ENCODE peak calls at places on chromosomes 3 and 15, in nine cellular contexts. One of them, this sample, is unnamed.

GRCh38 chr3:193734737-193735366 is 141.8 kb downstream of the OPA1 start:
- DNase-seq in hepatocyte: no peak
- DNase-seq in mucosa of descending colon: no peak
- DNase-seq in OCI-LY7: no peak
- DNase-seq in HFF-Myc: no peak
- DNase-seq in mammary epithelial cell: no peak
- DNase-seq in A549: no peak
- DNase-seq in cardiac fibroblast: no peak
- DNase-seq in fibroblast of mammary gland: no peak
- DNase-seq in this sample: no peak

GRCh38 chr15:36856339-36856973 is 243.9 kb downstream of the MEIS2 start:
- DNase-seq in cardiac fibroblast: no peak
- DNase-seq in mammary epithelial cell: no peak
- DNase-seq in hepatocyte: no peak
- DNase-seq in mucosa of descending colon: no peak
- DNase-seq in OCI-LY7: no peak
- DNase-seq in A549: no peak
- DNase-seq in HFF-Myc: no peak
- DNase-seq in fibroblast of mammary gland: no peak
- DNase-seq in this sample: no peak

GRCh38 chr3:9600597-9600996 is 47.0 kb upstream of the LHFPL4 start:
- DNase-seq in fibroblast of mammary gland: no peak
- DNase-seq in OCI-LY7: no peak
- DNase-seq in mammary epithelial cell: no peak
- DNase-seq in mucosa of descending colon: peak
- DNase-seq in hepatocyte: no peak
- DNase-seq in cardiac fibroblast: no peak
- DNase-seq in HFF-Myc: no peak
- DNase-seq in A549: peak
- DNase-seq in this sample: no peak

GRCh38 chr3:62777130-62777529 is 98.1 kb downstream of the CADPS start:
- DNase-seq in A549: no peak
- DNase-seq in cardiac fibroblast: no peak
- DNase-seq in mucosa of descending colon: no peak
- DNase-seq in fibroblast of mammary gland: no peak
- DNase-seq in HFF-Myc: no peak
- DNase-seq in hepatocyte: no peak
- DNase-seq in OCI-LY7: no peak
- DNase-seq in mammary epithelial cell: no peak
- DNase-seq in this sample: no peak

GRCh38 chr15:67149859-67150824 is 84.7 kb downstream of the SMAD3 start:
- DNase-seq in hepatocyte: peak
- DNase-seq in HFF-Myc: peak
- DNase-seq in mammary epithelial cell: peak
- DNase-seq in fibroblast of mammary gland: peak
- DNase-seq in A549: peak
- DNase-seq in mucosa of descending colon: no peak
- DNase-seq in OCI-LY7: no peak
- DNase-seq in cardiac fibroblast: peak
- DNase-seq in this sample: peak

GRCh38 chr3:46891132-46891531 is 13.6 kb downstream of the PTH1R start:
- DNase-seq in cardiac fibroblast: no peak
- DNase-seq in mucosa of descending colon: no peak
- DNase-seq in fibroblast of mammary gland: no peak
- DNase-seq in OCI-LY7: no peak
- DNase-seq in A549: no peak
- DNase-seq in mammary epithelial cell: no peak
- DNase-seq in HFF-Myc: no peak
- DNase-seq in hepatocyte: no peak
- DNase-seq in this sample: no peak

GRCh38 chr15:67744331-67745058 is 80.8 kb upstream of the SKOR1 start:
- DNase-seq in OCI-LY7: no peak
- DNase-seq in cardiac fibroblast: peak
- DNase-seq in mucosa of descending colon: no peak
- DNase-seq in HFF-Myc: no peak
- DNase-seq in A549: no peak
- DNase-seq in fibroblast of mammary gland: no peak
- DNase-seq in mammary epithelial cell: no peak
- DNase-seq in hepatocyte: no peak
- DNase-seq in this sample: no peak

GRCh38 chr3:13472286-13472685 is 7.8 kb upstream of the HDAC11 start:
- DNase-seq in hepatocyte: no peak
- DNase-seq in cardiac fibroblast: no peak
- DNase-seq in HFF-Myc: no peak
- DNase-seq in mucosa of descending colon: no peak
- DNase-seq in OCI-LY7: no peak
- DNase-seq in A549: no peak
- DNase-seq in fibroblast of mammary gland: no peak
- DNase-seq in mammary epithelial cell: no peak
- DNase-seq in this sample: no peak

GRCh38 chr15:75672646-75673425 is 25.1 kb downstream of the SNX33 start:
- DNase-seq in mucosa of descending colon: no peak
- DNase-seq in hepatocyte: peak
- DNase-seq in A549: peak
- DNase-seq in fibroblast of mammary gland: peak
- DNase-seq in cardiac fibroblast: peak
- DNase-seq in HFF-Myc: no peak
- DNase-seq in OCI-LY7: no peak
- DNase-seq in mammary epithelial cell: no peak
- DNase-seq in this sample: no peak

GRCh38 chr15:77019476-77020331 is 24.8 kb downstream of the PSTPIP1 start:
- DNase-seq in mucosa of descending colon: peak
- DNase-seq in fibroblast of mammary gland: no peak
- DNase-seq in A549: no peak
- DNase-seq in hepatocyte: no peak
- DNase-seq in HFF-Myc: no peak
- DNase-seq in mammary epithelial cell: peak
- DNase-seq in cardiac fibroblast: peak
- DNase-seq in OCI-LY7: no peak
- DNase-seq in this sample: no peak

GRCh38 chr15:77018796-77019475 is 24.0 kb downstream of the PSTPIP1 start:
- DNase-seq in HFF-Myc: no peak
- DNase-seq in mammary epithelial cell: no peak
- DNase-seq in mucosa of descending colon: peak
- DNase-seq in OCI-LY7: no peak
- DNase-seq in fibroblast of mammary gland: no peak
- DNase-seq in cardiac fibroblast: no peak
- DNase-seq in hepatocyte: no peak
- DNase-seq in A549: no peak
- DNase-seq in this sample: no peak

GRCh38 chr15:77021088-77021481 is 26.2 kb downstream of the PSTPIP1 start:
- DNase-seq in HFF-Myc: no peak
- DNase-seq in hepatocyte: no peak
- DNase-seq in A549: no peak
- DNase-seq in mammary epithelial cell: no peak
- DNase-seq in fibroblast of mammary gland: no peak
- DNase-seq in cardiac fibroblast: no peak
- DNase-seq in mucosa of descending colon: peak
- DNase-seq in OCI-LY7: peak
- DNase-seq in this sample: no peak

GRCh38 chr15:77021803-77022381 is 27.0 kb downstream of the PSTPIP1 start:
- DNase-seq in mucosa of descending colon: peak
- DNase-seq in HFF-Myc: no peak
- DNase-seq in mammary epithelial cell: no peak
- DNase-seq in OCI-LY7: no peak
- DNase-seq in fibroblast of mammary gland: peak
- DNase-seq in hepatocyte: no peak
- DNase-seq in A549: no peak
- DNase-seq in cardiac fibroblast: peak
- DNase-seq in this sample: no peak

DNA sequence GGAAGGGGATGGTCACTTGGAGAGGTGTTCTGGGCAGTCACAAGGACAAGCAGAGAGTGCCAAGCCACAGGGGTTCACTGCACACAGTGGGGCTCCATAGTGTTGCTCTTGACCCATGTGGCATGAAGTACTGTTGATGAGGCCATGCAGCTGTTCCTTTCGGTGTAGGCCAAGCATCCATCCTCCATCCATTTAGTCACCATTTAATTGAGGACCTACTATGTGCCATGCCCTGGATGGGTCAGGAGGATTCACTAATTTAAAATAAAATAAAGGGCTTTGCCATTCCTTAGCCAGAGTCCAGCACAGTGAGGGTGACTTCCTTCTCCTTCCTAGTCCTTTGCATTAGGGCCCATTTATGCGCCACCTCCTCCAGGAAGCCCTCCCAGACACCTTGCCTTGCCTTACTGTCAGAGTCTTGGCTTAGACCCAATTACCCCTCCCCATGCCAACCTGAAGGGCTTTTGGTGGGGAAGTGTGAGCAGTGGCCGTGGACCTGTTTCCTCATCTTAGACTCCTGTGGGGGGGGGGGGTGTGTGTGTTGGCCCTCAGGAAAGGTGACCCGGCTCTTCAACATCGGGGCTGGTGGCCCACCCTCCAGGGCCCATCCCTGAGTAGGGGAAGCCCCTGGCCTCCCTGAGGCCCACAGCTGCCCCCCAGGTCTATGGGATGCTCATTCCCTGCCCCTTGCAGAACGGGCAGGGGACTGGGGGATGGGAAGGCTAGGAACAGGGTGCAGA is 25.6 kb downstream of the PSTPIP1 start:
- DNase-seq in mammary epithelial cell: no peak
- DNase-seq in cardiac fibroblast: no peak
- DNase-seq in HFF-Myc: no peak
- DNase-seq in OCI-LY7: no peak
- DNase-seq in mucosa of descending colon: no peak
- DNase-seq in fibroblast of mammary gland: no peak
- DNase-seq in A549: no peak
- DNase-seq in hepatocyte: no peak
- DNase-seq in this sample: no peak
- H3K4me3 ChIP-seq in mammary epithelial cell: no peak
- H3K4me3 ChIP-seq in cardiac fibroblast: no peak
- H3K4me3 ChIP-seq in HFF-Myc: no peak
- H3K4me3 ChIP-seq in OCI-LY7: no peak
- H3K4me3 ChIP-seq in mucosa of descending colon: no peak
- H3K4me3 ChIP-seq in fibroblast of mammary gland: no peak
- H3K4me3 ChIP-seq in A549: no peak
- H3K4me3 ChIP-seq in hepatocyte: no peak
- H3K4me3 ChIP-seq in this sample: no peak

DNA sequence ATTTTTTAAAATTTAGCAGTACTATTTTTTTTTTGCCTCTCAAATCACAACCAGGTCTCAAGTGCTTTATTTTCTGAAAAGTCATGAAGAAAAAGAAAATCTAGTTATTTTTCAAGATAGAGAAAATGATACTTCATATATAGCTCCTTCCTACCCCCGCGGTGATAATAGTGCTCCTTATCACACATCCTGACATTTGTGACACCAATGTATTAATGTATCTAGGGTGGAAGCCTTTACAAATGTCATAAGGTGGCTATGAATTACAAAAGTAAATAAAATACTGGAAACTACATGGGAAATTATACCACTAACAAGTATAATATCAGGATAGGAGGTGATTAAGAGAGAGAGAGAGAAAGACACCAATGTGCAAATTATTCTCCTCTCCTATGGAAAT is 582.2 kb downstream of the UNC13C start:
- DNase-seq in cardiac fibroblast: no peak
- DNase-seq in A549: no peak
- DNase-seq in hepatocyte: no peak
- DNase-seq in mucosa of descending colon: no peak
- DNase-seq in HFF-Myc: no peak
- DNase-seq in OCI-LY7: no peak
- DNase-seq in mammary epithelial cell: no peak
- DNase-seq in fibroblast of mammary gland: no peak
- DNase-seq in this sample: no peak
- TF ChIP-seq CTCF in cardiac fibroblast: no peak
- TF ChIP-seq CTCF in A549: no peak
- TF ChIP-seq CTCF in hepatocyte: no peak
- TF ChIP-seq CTCF in mucosa of descending colon: no peak
- TF ChIP-seq CTCF in HFF-Myc: no peak
- TF ChIP-seq CTCF in OCI-LY7: no peak
- TF ChIP-seq CTCF in mammary epithelial cell: no peak
- TF ChIP-seq CTCF in fibroblast of mammary gland: no peak
- TF ChIP-seq CTCF in this sample: no peak

DNA sequence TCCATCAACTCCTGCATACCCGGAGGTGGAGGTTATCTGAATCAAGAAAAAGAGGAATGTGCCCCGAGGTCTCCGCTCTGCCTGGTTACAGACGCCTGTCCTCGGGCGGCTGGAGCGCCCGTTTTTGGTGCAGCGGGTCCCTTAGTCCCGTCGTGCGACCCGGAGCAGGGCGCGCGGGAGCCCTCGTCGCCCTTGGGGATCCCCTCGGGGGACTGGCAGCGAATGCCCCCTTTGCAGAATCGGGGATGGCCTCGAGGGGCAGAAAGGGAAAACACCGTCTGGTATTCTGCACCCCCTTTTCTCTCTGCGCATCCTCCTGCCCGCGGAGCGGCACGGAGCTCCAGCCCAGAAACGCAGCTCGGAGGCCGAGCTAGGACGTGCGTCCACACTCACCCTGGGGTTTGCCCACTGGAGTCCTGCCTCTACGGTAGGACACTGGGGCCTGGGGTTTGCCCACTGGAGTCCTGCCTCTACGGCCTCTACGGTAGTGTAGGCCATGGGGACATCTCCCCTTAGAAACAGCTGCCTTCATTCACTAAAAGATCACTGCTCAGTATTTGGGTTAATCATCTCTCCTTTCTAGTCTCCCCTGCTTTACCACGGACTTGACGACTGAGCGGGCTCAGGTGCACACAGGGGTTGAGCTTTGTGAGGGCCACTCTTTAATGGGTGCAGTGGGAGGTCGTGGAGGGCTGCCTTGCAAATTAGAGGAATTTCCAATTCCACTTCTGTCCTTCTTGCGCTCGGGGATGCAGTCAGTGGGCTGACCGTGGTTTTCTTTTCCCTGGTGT is 2.4 kb downstream of the PTPRG start:
- DNase-seq in A549: no peak
- DNase-seq in HFF-Myc: no peak
- DNase-seq in fibroblast of mammary gland: no peak
- DNase-seq in OCI-LY7: no peak
- DNase-seq in hepatocyte: peak
- DNase-seq in cardiac fibroblast: no peak
- DNase-seq in mammary epithelial cell: no peak
- DNase-seq in mucosa of descending colon: peak
- DNase-seq in this sample: no peak
- H3K4me3 ChIP-seq in A549: no peak
- H3K4me3 ChIP-seq in HFF-Myc: peak
- H3K4me3 ChIP-seq in fibroblast of mammary gland: peak
- H3K4me3 ChIP-seq in OCI-LY7: no peak
- H3K4me3 ChIP-seq in hepatocyte: peak
- H3K4me3 ChIP-seq in cardiac fibroblast: peak
- H3K4me3 ChIP-seq in mammary epithelial cell: peak
- H3K4me3 ChIP-seq in mucosa of descending colon: no peak
- H3K4me3 ChIP-seq in this sample: peak

DNA sequence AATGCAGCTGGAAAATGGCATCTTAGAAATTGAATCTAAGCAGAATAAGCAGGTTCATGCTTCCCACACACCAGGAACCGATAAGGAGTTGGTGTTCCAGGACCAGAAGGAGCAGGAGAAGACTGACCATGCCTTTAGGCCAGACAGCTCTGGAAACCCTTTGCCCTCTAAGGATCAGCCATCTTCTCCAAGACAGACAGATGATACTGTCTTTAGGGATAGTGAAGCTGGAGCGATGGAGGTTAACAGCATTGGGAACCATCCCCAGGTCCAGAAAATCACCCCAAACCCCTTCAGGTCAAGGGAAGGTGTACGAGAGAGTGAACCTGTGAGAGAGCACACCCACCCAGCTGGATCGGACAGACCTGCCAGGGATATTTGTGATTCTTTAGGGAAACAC is 49.2 kb downstream of the CDAN1 start:
- DNase-seq in mucosa of descending colon: no peak
- DNase-seq in fibroblast of mammary gland: no peak
- DNase-seq in OCI-LY7: no peak
- DNase-seq in HFF-Myc: no peak
- DNase-seq in cardiac fibroblast: no peak
- DNase-seq in hepatocyte: no peak
- DNase-seq in mammary epithelial cell: no peak
- DNase-seq in A549: no peak
- DNase-seq in this sample: no peak
- TF ChIP-seq CTCF in mucosa of descending colon: no peak
- TF ChIP-seq CTCF in fibroblast of mammary gland: no peak
- TF ChIP-seq CTCF in OCI-LY7: no peak
- TF ChIP-seq CTCF in HFF-Myc: no peak
- TF ChIP-seq CTCF in cardiac fibroblast: no peak
- TF ChIP-seq CTCF in hepatocyte: no peak
- TF ChIP-seq CTCF in mammary epithelial cell: no peak
- TF ChIP-seq CTCF in A549: no peak
- TF ChIP-seq CTCF in this sample: no peak

This sample was measured in epithelial cell of proximal tubule.